ENCODE peak calls at places on chromosome 3, in five cellular contexts. J, Y, Q, O and M are unnamed samples.

GRCh38 chr3:40877651-40878463 is 321.4 kb upstream of the CTNNB1 start:
- DNase-seq in J (no peak), Y (no peak), Q (no peak), O (peak), M (no peak)

GRCh38 chr3:176814252-176814651 is 383.0 kb downstream of the TBL1XR1 start:
- DNase-seq in J (no peak), Y (no peak), Q (peak), O (peak), M (peak)

GRCh38 chr3:127183931-127184869 is 8.7 kb upstream of the PRR23E start:
- DNase-seq in J (no peak), Y (no peak), Q (no peak), O (no peak), M (no peak)

GRCh38 chr3:179297971-179298725 is 24.7 kb upstream of the ZNF639 start:
- DNase-seq in J (no peak), Y (no peak), Q (no peak), O (peak), M (no peak)

GRCh38 chr3:172608575-172608974 is 85.3 kb upstream of the TNFSF10 start:
- DNase-seq in J (no peak), Y (no peak), Q (no peak), O (peak), M (no peak)

GRCh38 chr3:126964261-126964660 is 18.7 kb upstream of the PLXNA1 start:
- DNase-seq in J (no peak), Y (no peak), Q (no peak), O (no peak), M (no peak)

GRCh38 chr3:186882125-186882524 is 39.6 kb downstream of the ADIPOQ start:
- DNase-seq in J (no peak), Y (no peak), Q (no peak), O (no peak), M (no peak)

GRCh38 chr3:20125912-20126311 is 60.1 kb downstream of the SGO1 start:
- DNase-seq in J (no peak), Y (no peak), Q (no peak), O (no peak), M (no peak)